ENCODE peak calls at places on chromosome 1, in nine cellular contexts. P is cardiac fibroblast; U is effector memory CD4-positive, alpha-beta T cell; O is fibroblast of the aortic adventitia; W is fibroblast of lung; B is naive thymus-derived CD4-positive, alpha-beta T cell; R is neural progenitor cell; Y is neuronal stem cell; G is dorsolateral prefrontal cortex. H is an unnamed sample.

GRCh38 chr1:109783436-109783835 is 19.7 kb upstream of the EPS8L3 start:
- DNase-seq in P (peak; percentile 84), Y (no peak), G (no peak), W (peak; percentile 87), R (peak; percentile 37), B (no peak), O (peak; percentile 84), U (no peak), H (no peak)

GRCh38 chr1:53305650-53306049 is 22.2 kb downstream of the LRP8 start:
- DNase-seq in Y (no peak), W (peak; percentile 8), R (no peak), B (no peak), P (no peak), U (no peak), G (no peak), O (no peak), H (no peak)

GRCh38 chr1:112718691-112719418 is 3.7 kb upstream of the PPM1J start:
- DNase-seq in P (peak; percentile 60), G (peak; percentile 67), W (peak; percentile 56), U (peak; percentile 54), R (peak; percentile 91), Y (peak; percentile 64), O (peak; percentile 59), B (peak; percentile 74), H (no peak)

GRCh38 chr1:40919475-40920011 is 57.4 kb upstream of the CITED4 start:
- DNase-seq in G (peak; percentile 85), O (no peak), Y (no peak), U (no peak), R (no peak), P (no peak), B (no peak), W (no peak), H (no peak)

GRCh38 chr1:184162266-184162665 is 110.7 kb downstream of the TSEN15 start:
- DNase-seq in Y (no peak), O (no peak), U (no peak), W (no peak), G (no peak), B (no peak), R (no peak), P (peak; percentile 36), H (no peak)

GRCh38 chr1:236143104-236143948 is 987 bp downstream of the GPR137B start:
- DNase-seq in B (peak; percentile 13), U (no peak), G (no peak), P (peak; percentile 80), Y (no peak), W (peak; percentile 57), O (peak; percentile 69), R (peak; percentile 52), H (no peak)

GRCh38 chr1:30778156-30778978 is 20.8 kb upstream of the LAPTM5 start:
- DNase-seq in G (peak; percentile 75), O (peak; percentile 73), W (peak; percentile 96), U (no peak), B (no peak), P (peak; percentile 80), Y (no peak), R (no peak), H (peak; percentile 81)

GRCh38 chr1:223423641-223424233 is 30.5 kb downstream of the CCDC185 start:
- DNase-seq in B (no peak), G (no peak), Y (no peak), R (no peak), U (no peak), W (peak; percentile 56), O (peak; percentile 56), P (no peak), H (no peak)

GRCh38 chr1:183932412-183932811 is 105.1 kb downstream of the COLGALT2 start:
- DNase-seq in W (peak; percentile 93), R (no peak), B (no peak), U (no peak), Y (no peak), G (peak; percentile 89), P (peak; percentile 81), O (peak; percentile 95), H (no peak)

GRCh38 chr1:2088434-2088833 is 38.2 kb downstream of the PRKCZ start:
- DNase-seq in W (peak; percentile 78), Y (no peak), P (peak; percentile 78), R (peak; percentile 27), G (no peak), B (no peak), O (no peak), U (no peak), H (no peak)

GRCh38 chr1:153652795-153653507 is 5.6 kb upstream of the SNAPIN start:
- DNase-seq in R (no peak), Y (no peak), P (peak; percentile 68), U (no peak), W (peak; percentile 68), B (no peak), O (peak; percentile 51), G (no peak), H (no peak)

GRCh38 chr1:156641761-156642264 is at the start of gene BCAN:
- DNase-seq in R (peak; percentile 91), O (no peak), B (no peak), U (peak; percentile 3), W (no peak), Y (no peak), P (no peak), G (peak; percentile 77), H (no peak)

GRCh38 chr1:164664127-164664526 is 105.1 kb downstream of the PBX1 start:
- DNase-seq in R (no peak), B (no peak), U (no peak), O (no peak), G (no peak), P (no peak), Y (no peak), W (no peak), H (no peak)

GRCh38 chr1:48471103-48471502 is 901 bp downstream of the SPATA6 start:
- DNase-seq in W (no peak), G (no peak), B (no peak), U (no peak), R (no peak), Y (no peak), O (peak; percentile 16), P (peak; percentile 31), H (no peak)

GRCh38 chr1:201750934-201751333 is 78.0 kb upstream of the IPO9 start:
- DNase-seq in B (no peak), P (peak; percentile 92), R (no peak), G (no peak), U (no peak), Y (no peak), O (peak; percentile 91), W (peak; percentile 88), H (no peak)

GRCh38 chr1:54378884-54379445 is 27.2 kb downstream of the SSBP3 start:
- DNase-seq in B (no peak), Y (no peak), G (no peak), W (no peak), R (no peak), P (no peak), U (no peak), O (no peak), H (no peak)
- H3K4me3 ChIP-seq in B (no peak overlapping the region), Y (no peak overlapping the region), G (peak overlapping the region; percentile 1), W (no peak overlapping the region), R (peak overlapping the region; percentile 32), P (no peak overlapping the region), U (no peak overlapping the region), O (no peak overlapping the region), H (no peak overlapping the region)

DNA sequence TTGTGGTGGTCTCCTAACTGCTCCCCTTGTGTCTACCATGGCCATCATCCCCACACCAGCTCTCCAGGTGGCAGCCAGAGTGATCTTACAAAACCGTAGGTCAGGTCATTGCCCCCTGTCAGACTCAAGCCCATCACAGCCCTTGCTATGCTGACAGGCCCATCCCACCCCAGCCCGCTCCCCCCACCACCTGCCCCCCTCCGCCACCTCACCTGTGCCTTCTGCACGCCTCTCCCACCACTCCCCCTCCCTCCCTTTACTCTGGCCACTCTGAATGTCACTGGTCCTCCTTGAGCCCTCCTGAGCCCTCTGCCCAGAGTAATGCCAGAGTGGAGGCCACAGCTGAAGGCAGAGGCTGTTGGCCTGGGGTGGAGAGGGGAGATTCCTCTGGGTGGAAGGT is 28.5 kb downstream of the TEX35 start:
- DNase-seq in P (no peak), W (no peak), O (no peak), R (no peak), G (no peak), B (no peak), Y (no peak), U (no peak), H (no peak)
- H3K4me3 ChIP-seq in P (no peak overlapping the region), W (no peak overlapping the region), O (no peak overlapping the region), R (peak overlapping the region; percentile 69), G (peak overlapping the region; percentile 87), B (peak overlapping the region; percentile 99), Y (peak overlapping the region; percentile 61), U (peak overlapping the region; percentile 87), H (no peak overlapping the region)

DNA sequence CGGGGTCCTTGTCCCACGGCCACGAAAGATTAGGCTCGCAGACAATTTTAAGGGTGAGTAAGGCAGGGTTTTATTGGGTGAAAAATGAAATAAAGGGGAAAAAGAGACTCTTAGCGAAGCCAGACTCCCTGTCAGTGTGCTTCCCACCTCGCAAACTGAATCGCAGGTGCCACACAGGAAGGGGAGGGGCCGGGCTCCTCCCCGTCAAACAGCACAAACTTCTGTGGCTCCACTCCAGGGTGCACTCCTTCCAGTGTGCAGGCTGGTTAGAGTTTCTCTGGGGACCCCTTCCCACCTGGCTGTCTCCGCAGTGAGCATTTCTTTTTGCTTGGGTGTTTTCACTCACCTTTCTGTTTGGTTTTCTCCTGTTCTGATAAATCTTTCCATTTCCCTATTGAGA is 37.8 kb upstream of the GALNT2 start:
- DNase-seq in B (no peak), R (no peak), Y (no peak), U (no peak), O (no peak), G (no peak), W (no peak), P (no peak), H (peak; percentile 61)
- H3K4me3 ChIP-seq in B (no peak overlapping the region), R (no peak overlapping the region), Y (no peak overlapping the region), U (no peak overlapping the region), O (no peak overlapping the region), G (no peak overlapping the region), W (no peak overlapping the region), P (no peak overlapping the region), H (no peak overlapping the region)

GRCh38 chr1:224434447-224435317 is at the start of gene WDR26:
- DNase-seq in B (peak; percentile 67), Y (peak; percentile 77), O (peak; percentile 70), P (peak; percentile 77), G (peak; percentile 88), U (peak; percentile 76), W (peak; percentile 78), R (peak; percentile 91), H (peak; percentile 83)

GRCh38 chr1:224433671-224434446 is 738 bp downstream of the WDR26 start:
- DNase-seq in G (no peak), R (peak; percentile 61), O (no peak), U (peak; percentile 49), P (no peak), Y (peak; percentile 38), B (peak; percentile 41), W (peak; percentile 33), H (no peak)

GRCh38 chr1:224435318-224435763 is 744 bp upstream of the WDR26 start:
- DNase-seq in P (peak; percentile 85), R (peak; percentile 18), B (no peak), U (no peak), O (peak; percentile 86), Y (no peak), W (peak; percentile 79), G (no peak), H (no peak)

GRCh38 chr1:224433041-224433670 is 1.4 kb downstream of the WDR26 start:
- DNase-seq in U (peak; percentile 8), G (no peak), Y (peak; percentile 18), P (peak; percentile 30), R (peak; percentile 39), W (peak; percentile 16), B (no peak), O (peak; percentile 24), H (no peak)

DNA sequence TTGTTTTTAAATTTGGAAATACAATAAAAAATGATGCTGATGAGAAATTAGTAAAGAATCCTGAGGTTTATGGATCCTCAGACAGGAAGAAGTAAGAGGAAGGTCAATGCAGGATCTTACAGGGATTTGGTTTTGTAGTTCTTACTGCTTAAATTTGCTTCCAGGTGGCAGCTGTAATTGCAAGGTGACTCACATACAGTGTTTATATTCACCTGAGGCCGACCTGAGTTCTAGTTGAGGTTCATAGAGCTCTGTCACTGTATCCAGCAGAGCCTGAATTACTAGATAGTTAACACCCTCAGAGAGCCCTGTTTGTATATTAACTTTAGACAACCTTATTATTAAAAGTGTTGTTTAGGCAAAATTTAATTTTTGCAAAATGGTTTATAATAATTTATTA is 1.4 kb upstream of the WDR26 start:
- DNase-seq in Y (no peak), O (no peak), B (no peak), W (no peak), U (no peak), G (no peak), R (no peak), P (no peak), H (no peak)
- H3K4me3 ChIP-seq in Y (peak overlapping the region; percentile 9), O (peak overlapping the region; percentile 15), B (no peak overlapping the region), W (peak overlapping the region; percentile 15), U (no peak overlapping the region), G (peak overlapping the region; percentile 88), R (no peak overlapping the region), P (no peak overlapping the region), H (peak overlapping the region; percentile 74)

H was measured in Jurkat, Clone E6-1.